ENCODE peak calls at places on chromosomes 3 and 15, in nine cellular contexts. U is heart left ventricle, Z is astrocyte, K is breast epithelium, I is stomach, D is Peyer's patch, P is endothelial cell of umbilical vein, T is ovary, E is psoas muscle. C is an unnamed sample.
A peak's percentile ranks its signal among the peaks of the same experiment; 100 is the strongest.

GRCh38 chr3:16609927-16610580 is 4.8 kb upstream of the DAZL start:
- DNase-seq in D (no peak), E (no peak), K (no peak), T (no peak), I (no peak), Z (no peak), P (peak; percentile 6), U (no peak), C (no peak)

GRCh38 chr3:12438318-12438717 is 46.0 kb upstream of the TSEN2 start:
- DNase-seq in P (no peak), I (no peak), T (no peak), U (no peak), E (no peak), Z (no peak), K (no peak), D (no peak), C (no peak)

GRCh38 chr3:160667452-160667851 is 9.5 kb upstream of the ARL14 start:
- DNase-seq in I (peak; percentile 43), P (peak; percentile 24), K (no peak), Z (peak; percentile 79), E (no peak), T (no peak), D (no peak), U (no peak), C (no peak)

GRCh38 chr3:46372492-46373359 is 2.0 kb downstream of the CCR5 start:
- DNase-seq in T (no peak), E (no peak), P (no peak), U (no peak), I (no peak), Z (no peak), K (no peak), D (no peak), C (no peak)

GRCh38 chr3:82376883-82377282 is 615.4 kb upstream of the GBE1 start:
- DNase-seq in T (no peak), Z (no peak), E (no peak), I (no peak), D (no peak), U (no peak), K (no peak), P (no peak), C (no peak)

GRCh38 chr15:27828721-27829120 is 270.4 kb downstream of the OCA2 start:
- DNase-seq in K (no peak), U (no peak), Z (no peak), P (no peak), D (no peak), I (no peak), T (no peak), E (no peak), C (no peak)

GRCh38 chr3:134373278-134373941 is 837 bp downstream of the AMOTL2 start:
- DNase-seq in Z (peak; percentile 90), K (peak; percentile 86), E (peak; percentile 91), U (peak; percentile 87), I (peak; percentile 85), P (peak; percentile 85), T (peak; percentile 87), D (peak; percentile 33), C (peak; percentile 80)

GRCh38 chr15:48940508-48940907 is 23.2 kb downstream of the SHC4 start:
- DNase-seq in I (no peak), E (no peak), P (no peak), U (no peak), T (no peak), K (no peak), D (no peak), Z (peak; percentile 100), C (no peak)

GRCh38 chr3:140736863-140737460 is 59.1 kb downstream of the TRIM42 start:
- DNase-seq in U (peak; percentile 73), E (peak; percentile 71), K (no peak), D (no peak), P (peak; percentile 34), Z (peak; percentile 10), I (peak; percentile 33), T (peak; percentile 52), C (peak; percentile 40)

GRCh38 chr15:79172032-79172481 is 81.5 kb upstream of the RASGRF1 start:
- DNase-seq in E (no peak), T (no peak), P (no peak), K (no peak), I (no peak), Z (no peak), D (no peak), U (no peak), C (no peak)

GRCh38 chr15:28890711-28891495 is 5.1 kb downstream of the APBA2 start:
- DNase-seq in D (no peak), U (no peak), K (no peak), Z (no peak), E (no peak), P (no peak), T (no peak), I (no peak), C (no peak)

GRCh38 chr3:11272913-11273574 is 847 bp downstream of the ATG7 start:
- DNase-seq in K (no peak), T (no peak), Z (no peak), I (no peak), D (no peak), U (no peak), P (no peak), E (no peak), C (no peak)

GRCh38 chr15:77905301-77905920 is 172.1 kb downstream of the TBC1D2B start:
- DNase-seq in I (peak; percentile 22), Z (no peak), D (no peak), U (no peak), E (no peak), P (no peak), T (no peak), K (no peak), C (no peak)

GRCh38 chr3:14440531-14441239 is 38.3 kb downstream of the SLC6A6 start:
- DNase-seq in Z (no peak), E (no peak), T (no peak), I (no peak), U (no peak), D (no peak), K (no peak), P (peak; percentile 50), C (no peak)

GRCh38 chr15:58346361-58346760 is 85.4 kb upstream of the LIPC start:
- DNase-seq in E (no peak), Z (peak; percentile 51), I (no peak), P (no peak), T (no peak), K (no peak), D (no peak), U (no peak), C (no peak)

GRCh38 chr15:85455851-85456250 is 75.4 kb downstream of the AKAP13 start:
- DNase-seq in K (no peak), T (no peak), U (no peak), D (no peak), I (no peak), P (no peak), Z (no peak), E (no peak), C (no peak)

GRCh38 chr3:50226888-50227389 is 9.1 kb upstream of the GNAI2 start:
- DNase-seq in Z (no peak), D (peak; percentile 43), I (peak; percentile 46), E (peak; percentile 72), K (no peak), T (peak; percentile 60), P (no peak), U (no peak), C (no peak)

GRCh38 chr3:45041666-45042065 is 15.6 kb downstream of the CLEC3B start:
- DNase-seq in T (no peak), U (no peak), D (no peak), K (no peak), Z (no peak), I (no peak), P (no peak), E (no peak), C (no peak)
- H3K27ac ChIP-seq in T (no peak overlapping the region), U (no peak overlapping the region), D (no peak overlapping the region), K (no peak overlapping the region), Z (no peak overlapping the region), I (peak overlapping the region; percentile 18), P (no peak overlapping the region), E (no peak overlapping the region), C (no peak overlapping the region)

DNA sequence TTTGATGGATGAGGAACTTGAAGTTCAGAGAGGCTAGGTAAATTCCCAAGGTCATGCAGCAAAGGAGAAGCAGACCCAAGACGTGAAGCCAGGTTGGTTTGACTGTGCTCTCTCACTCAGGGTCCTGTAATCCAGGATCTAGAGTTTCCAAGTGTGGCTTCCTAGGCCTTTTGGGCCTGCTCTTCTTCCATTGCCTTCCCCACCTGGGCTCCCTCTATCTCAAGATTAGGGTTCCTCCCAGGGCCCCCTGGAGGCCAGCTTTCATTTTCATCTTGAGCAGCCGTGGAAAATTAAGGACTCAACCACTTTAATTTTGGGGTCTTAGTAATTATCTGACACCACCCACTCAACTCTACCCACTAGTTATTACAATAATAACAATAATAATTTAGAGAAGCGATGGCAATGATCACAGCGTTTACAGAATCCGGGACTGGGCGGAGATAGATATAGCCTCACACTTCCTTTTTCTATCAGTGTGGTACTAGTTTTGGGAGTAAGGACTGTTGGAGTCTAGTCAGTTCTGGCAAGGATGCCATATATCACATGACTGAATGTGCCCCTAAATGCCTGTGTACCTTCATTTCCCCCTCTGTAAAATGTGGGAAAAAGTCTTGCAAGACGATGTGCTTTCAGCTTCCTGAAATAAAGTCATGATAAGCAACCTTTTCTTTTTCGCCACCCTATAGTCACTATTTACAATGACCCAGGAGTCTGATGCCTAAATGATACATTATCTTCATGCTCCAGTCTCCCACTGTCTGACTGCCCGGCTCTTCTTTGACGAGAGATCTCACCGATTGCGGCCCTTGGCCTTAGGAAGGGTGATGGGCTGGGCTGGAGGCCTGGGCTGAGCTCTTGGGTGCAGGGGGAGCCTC is 30.2 kb upstream of the MAGEF1 start:
- DNase-seq in T (no peak), P (no peak), E (no peak), Z (no peak), U (no peak), K (peak; percentile 6), I (peak; percentile 21), D (no peak), C (no peak)
- H3K4me1 ChIP-seq in T (no peaks in the 10 kb centered on the region), P (peaks cover 12% of the 10 kb centered on the region), E (no peaks in the 10 kb centered on the region), Z (peaks cover 22% of the 10 kb centered on the region), U (no peaks in the 10 kb centered on the region), K (no peaks in the 10 kb centered on the region), I (peaks cover 21% of the 10 kb centered on the region), D (no peaks in the 10 kb centered on the region), C (no peaks in the 10 kb centered on the region)

GRCh38 chr15:90020041-90020735 is 19.1 kb downstream of the ZNF710 start:
- DNase-seq in U (peak; percentile 59), K (no peak), D (no peak), T (no peak), Z (no peak), I (no peak), E (no peak), P (peak; percentile 55), C (peak; percentile 60)
- H3K27ac ChIP-seq in U (peak overlapping the region; percentile 70), K (peak overlapping the region; percentile 34), D (peak overlapping the region; percentile 19), T (no peak overlapping the region), Z (no peak overlapping the region), I (peak overlapping the region; percentile 53), E (no peak overlapping the region), P (peak overlapping the region; percentile 75), C (peak overlapping the region; percentile 94)

DNA sequence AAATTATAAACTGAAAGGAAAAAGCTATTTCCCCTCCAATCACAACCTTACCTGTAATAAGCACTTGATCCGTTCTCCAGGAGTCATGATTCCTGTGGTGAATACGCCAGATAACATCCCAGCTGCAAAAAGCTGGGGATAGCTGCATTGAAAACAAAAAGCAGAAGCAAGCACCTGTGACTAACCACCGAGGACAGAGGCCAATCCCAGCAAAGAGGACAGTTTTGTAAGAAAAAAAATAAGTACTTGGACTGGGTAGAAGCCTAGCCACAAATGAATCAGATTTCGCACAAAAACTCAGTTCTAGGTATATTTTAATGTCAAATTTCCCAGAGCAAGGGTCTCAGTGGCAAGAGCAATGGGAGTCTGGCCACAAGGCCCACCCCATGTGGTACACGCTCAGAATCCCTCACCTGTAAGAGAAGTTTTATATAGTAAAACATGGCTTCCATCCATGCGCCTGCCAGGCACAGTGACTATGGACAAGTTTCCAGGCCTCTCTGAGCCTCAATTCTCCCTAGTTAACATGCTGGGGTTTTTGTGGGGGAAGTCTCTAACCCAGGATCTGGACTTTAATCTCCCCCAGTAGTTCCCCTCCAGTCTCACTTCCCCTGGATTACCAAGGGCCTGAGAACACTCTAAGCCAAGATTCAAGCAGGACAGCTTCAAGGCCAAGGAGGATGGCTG is 19.2 kb downstream of the SLC25A20 start:
- DNase-seq in D (no peak), K (no peak), T (no peak), P (no peak), U (no peak), I (no peak), Z (no peak), E (no peak), C (no peak)
- H3K4me1 ChIP-seq in D (no peaks in the 10 kb centered on the region), K (no peaks in the 10 kb centered on the region), T (no peaks in the 10 kb centered on the region), P (no peaks in the 10 kb centered on the region), U (peaks cover 9% of the 10 kb centered on the region), I (no peaks in the 10 kb centered on the region), Z (no peaks in the 10 kb centered on the region), E (peaks cover 15% of the 10 kb centered on the region), C (no peaks in the 10 kb centered on the region)

C was measured in heart right ventricle.